ENCODE peak calls at places on chromosome 5, in six cellular contexts. U is A172, I is GM03348, X is T-helper 2 cell, S is ureter, Z is choroid plexus epithelial cell. Y is an unnamed sample.

GRCh38 chr5:58787982-58788381 is 205.1 kb downstream of the RAB3C start:
- DNase-seq in X (no peak), S (no peak), U (no peak), Z (no peak), I (no peak), Y (no peak)

GRCh38 chr5:115542651-115543364 is 1.8 kb downstream of the FEM1C start:
- DNase-seq in S (no peak), U (no peak), X (no peak), I (no peak), Z (no peak), Y (no peak)

GRCh38 chr5:96745844-96746531 is 61.8 kb downstream of the ERAP1 start:
- DNase-seq in S (no peak), U (no peak), Z (no peak), X (no peak), I (peak; percentile 34), Y (no peak)

GRCh38 chr5:141326088-141326854 is 4.0 kb upstream of the PCDHGA1 start:
- DNase-seq in I (peak; percentile 82), X (peak; percentile 43), Z (peak; percentile 79), U (no peak), S (no peak), Y (peak; percentile 48)

GRCh38 chr5:29930316-29930715 is 1263.2 kb upstream of the CDH6 start:
- DNase-seq in S (no peak), X (no peak), Z (no peak), I (no peak), U (no peak), Y (no peak)

GRCh38 chr5:90802695-90803317 is 244.2 kb downstream of the ADGRV1 start:
- DNase-seq in Z (peak; percentile 71), S (no peak), I (peak; percentile 59), U (peak; percentile 51), X (no peak), Y (peak; percentile 27)

GRCh38 chr5:173454381-173454763 is 126.2 kb upstream of the STC2 start:
- DNase-seq in X (no peak), Z (peak; percentile 37), I (no peak), U (peak; percentile 60), S (no peak), Y (no peak)

GRCh38 chr5:118310412-118310811 is 677.9 kb downstream of the DTWD2 start:
- DNase-seq in Z (no peak), S (no peak), I (no peak), U (no peak), X (no peak), Y (no peak)

GRCh38 chr5:134370306-134370870 is 981 bp upstream of the UBE2B start:
- DNase-seq in X (no peak), S (no peak), U (no peak), Z (no peak), I (no peak), Y (no peak)

GRCh38 chr5:33530183-33530962 is 89.6 kb downstream of the TARS1 start:
- DNase-seq in S (no peak), Z (no peak), U (no peak), X (no peak), I (no peak), Y (no peak)

GRCh38 chr5:151151793-151152192 is 5.8 kb downstream of the ANXA6 start:
- DNase-seq in Z (peak; percentile 63), S (no peak), X (no peak), I (peak; percentile 72), U (no peak), Y (no peak)

GRCh38 chr5:122882836-122883235 is 37.4 kb downstream of the SNX24 start:
- DNase-seq in Z (peak; percentile 59), S (no peak), I (peak; percentile 65), U (peak; percentile 44), X (no peak), Y (no peak)

GRCh38 chr5:111511174-111512025 is 935 bp downstream of the STARD4 start:
- DNase-seq in I (peak; percentile 11), U (peak; percentile 10), S (no peak), Z (peak; percentile 36), X (no peak), Y (no peak)

GRCh38 chr5:73338201-73339126 is 110.1 kb downstream of the FOXD1 start:
- DNase-seq in Z (peak; percentile 91), S (no peak), X (no peak), I (peak; percentile 80), U (no peak), Y (peak; percentile 40)

GRCh38 chr5:171705036-171705435 is 80.6 kb upstream of the SMIM23 start:
- DNase-seq in I (no peak), Z (no peak), U (no peak), X (no peak), S (peak; percentile 2), Y (no peak)

GRCh38 chr5:178536541-178537466 is 53.4 kb downstream of the COL23A1 start:
- DNase-seq in S (no peak), X (no peak), U (no peak), I (no peak), Z (no peak), Y (no peak)

GRCh38 chr5:76547242-76547890 is 75.8 kb downstream of the F2RL2 start:
- DNase-seq in I (no peak), U (no peak), X (peak; percentile 78), S (no peak), Z (no peak), Y (no peak)

GRCh38 chr5:158629591-158630312 is 470.0 kb downstream of the EBF1 start:
- DNase-seq in S (no peak), I (no peak), X (no peak), U (no peak), Z (no peak), Y (no peak)

GRCh38 chr5:54994628-54995027 is 9.2 kb upstream of the ESM1 start:
- DNase-seq in I (no peak), U (no peak), Z (no peak), S (no peak), X (no peak), Y (no peak)

GRCh38 chr5:129960831-129961230 is 56.6 kb downstream of the CHSY3 start:
- DNase-seq in U (no peak), S (no peak), Z (no peak), X (no peak), I (no peak), Y (no peak)

GRCh38 chr5:60410427-60410826 is 289.5 kb downstream of the DEPDC1B start:
- DNase-seq in S (no peak), I (no peak), Z (peak; percentile 42), X (no peak), U (peak; percentile 16), Y (no peak)

GRCh38 chr5:132204736-132205135 is 22.9 kb downstream of the P4HA2 start:
- DNase-seq in U (no peak), S (no peak), X (no peak), Z (no peak), I (no peak), Y (no peak)

GRCh38 chr5:140574165-140574564 is 9.5 kb downstream of the SLC35A4 start:
- DNase-seq in X (no peak), I (no peak), S (no peak), Z (peak; percentile 51), U (no peak), Y (no peak)

GRCh38 chr5:154664869-154665268 is 90.3 kb upstream of the LARP1 start:
- DNase-seq in I (no peak), S (no peak), Z (no peak), X (no peak), U (no peak), Y (no peak)

GRCh38 chr5:91955610-91956009 is 572.5 kb upstream of the ARRDC3 start:
- DNase-seq in I (no peak), Z (no peak), S (no peak), X (no peak), U (peak; percentile 30), Y (no peak)

GRCh38 chr5:170348069-170348702 is 41.0 kb downstream of the KCNMB1 start:
- DNase-seq in U (no peak), Z (peak; percentile 51), X (no peak), S (no peak), I (no peak), Y (no peak)

GRCh38 chr5:16464664-16465543 is 696 bp downstream of the ZNF622 start:
- DNase-seq in S (no peak), U (no peak), X (no peak), I (peak; percentile 25), Z (peak; percentile 36), Y (no peak)

GRCh38 chr5:139473565-139473964 is 2.8 kb downstream of the SMIM33 start:
- DNase-seq in U (peak; percentile 49), Z (no peak), I (no peak), X (no peak), S (no peak), Y (no peak)

GRCh38 chr5:69414885-69415583 is at the start of gene MARVELD2:
- DNase-seq in U (no peak), S (peak; percentile 88), Z (peak; percentile 52), I (peak; percentile 83), X (peak; percentile 15), Y (peak; percentile 95)

GRCh38 chr5:176771102-176771845 is 39.1 kb upstream of the UNC5A start:
- DNase-seq in S (no peak), Z (no peak), X (no peak), U (no peak), I (no peak), Y (no peak)

GRCh38 chr5:97635553-97635952 is 452.5 kb upstream of the RIOK2 start:
- DNase-seq in S (no peak), X (no peak), U (no peak), Z (no peak), I (no peak), Y (no peak)

Y was measured in upper lobe of left lung.